ENCODE peak calls at places on chromosomes 12 and 14, in ten cellular contexts. H, N, T, R, J, E, U, L, V and C are unnamed samples.

GRCh38 chr14:72590577-72590976 is 303.3 kb downstream of the DPF3 start:
- DNase-seq in H (no peak), N (no peak), T (no peak), R (no peak), J (no peak), E (no peak), U (no peak), L (no peak), V (no peak), C (no peak)

GRCh38 chr14:100680439-100681051 is 46.1 kb upstream of the DLK1 start:
- DNase-seq in H (no peak), N (no peak), T (no peak), R (no peak), J (no peak), E (no peak), U (no peak), L (no peak), V (no peak), C (no peak)

GRCh38 chr12:49084438-49084837 is 10.2 kb downstream of the DHH start:
- DNase-seq in H (no peak), N (no peak), T (no peak), R (no peak), J (no peak), E (no peak), U (no peak), L (no peak), V (no peak), C (no peak)

GRCh38 chr14:31068235-31068634 is 42.1 kb upstream of the STRN3 start:
- DNase-seq in H (no peak), N (no peak), T (no peak), R (no peak), J (no peak), E (no peak), U (no peak), L (no peak), V (no peak), C (no peak)

GRCh38 chr12:49636979-49637378 is 13.6 kb downstream of the PRPF40B start:
- DNase-seq in H (peak; percentile 68), N (peak; percentile 46), T (peak; percentile 54), R (peak; percentile 17), J (peak; percentile 45), E (peak; percentile 52), U (no peak), L (no peak), V (peak; percentile 83), C (peak; percentile 69)

GRCh38 chr14:35047961-35048513 is 2.0 kb downstream of the FAM177A1 start:
- DNase-seq in H (no peak), N (no peak), T (no peak), R (no peak), J (no peak), E (no peak), U (no peak), L (no peak), V (no peak), C (no peak)

GRCh38 chr14:94005324-94005723 is 8.2 kb downstream of the CCDC197 start:
- DNase-seq in H (no peak), N (no peak), T (no peak), R (no peak), J (no peak), E (no peak), U (no peak), L (no peak), V (no peak), C (no peak)

GRCh38 chr14:70573050-70573449 is 27.4 kb downstream of the MED6 start:
- DNase-seq in H (no peak), N (no peak), T (no peak), R (no peak), J (no peak), E (no peak), U (no peak), L (no peak), V (no peak), C (no peak)

GRCh38 chr12:117412465-117413190 is 51.2 kb upstream of the NOS1 start:
- DNase-seq in H (no peak), N (no peak), T (peak; percentile 44), R (no peak), J (no peak), E (no peak), U (no peak), L (no peak), V (no peak), C (no peak)

GRCh38 chr12:114918535-114919233 is 234.7 kb upstream of the TBX3 start:
- DNase-seq in H (no peak), N (no peak), T (no peak), R (no peak), J (no peak), E (peak; percentile 62), U (no peak), L (peak; percentile 74), V (no peak), C (no peak)

GRCh38 chr14:83163016-83163415 is 1629.4 kb upstream of the SEL1L start:
- DNase-seq in H (no peak), N (no peak), T (no peak), R (no peak), J (no peak), E (no peak), U (no peak), L (no peak), V (no peak), C (no peak)

GRCh38 chr12:47767197-47767724 is 5.8 kb upstream of the SLC48A1 start:
- DNase-seq in H (peak; percentile 67), N (peak; percentile 51), T (peak; percentile 59), R (peak; percentile 46), J (peak; percentile 56), E (peak; percentile 82), U (peak; percentile 67), L (no peak), V (no peak), C (no peak)

GRCh38 chr12:9851927-9852326 is 17.2 kb downstream of the CLEC2B start:
- DNase-seq in H (no peak), N (no peak), T (no peak), R (no peak), J (no peak), E (no peak), U (no peak), L (no peak), V (no peak), C (no peak)

GRCh38 chr14:54776361-54777001 is 126.1 kb downstream of the GCH1 start:
- DNase-seq in H (no peak), N (no peak), T (no peak), R (no peak), J (peak; percentile 8), E (peak; percentile 48), U (peak; percentile 61), L (no peak), V (no peak), C (peak; percentile 19)

GRCh38 chr12:49863946-49864816 is 21.3 kb upstream of the BCDIN3D start:
- DNase-seq in H (no peak), N (no peak), T (no peak), R (no peak), J (no peak), E (no peak), U (no peak), L (no peak), V (no peak), C (no peak)

GRCh38 chr12:62268956-62269355 is 8.8 kb downstream of the USP15 start:
- DNase-seq in H (no peak), N (no peak), T (no peak), R (no peak), J (no peak), E (no peak), U (no peak), L (no peak), V (no peak), C (no peak)

GRCh38 chr14:28744126-28744525 is 22.5 kb upstream of the FOXG1 start:
- DNase-seq in H (no peak), N (no peak), T (no peak), R (no peak), J (no peak), E (no peak), U (no peak), L (no peak), V (no peak), C (no peak)

GRCh38 chr14:63725786-63726185 is 2.1 kb downstream of the SGPP1 start:
- DNase-seq in H (no peak), N (no peak), T (no peak), R (no peak), J (no peak), E (no peak), U (no peak), L (no peak), V (peak; percentile 14), C (no peak)

GRCh38 chr14:29629839-29630238 is 297.8 kb downstream of the PRKD1 start:
- DNase-seq in H (no peak), N (no peak), T (no peak), R (no peak), J (no peak), E (no peak), U (no peak), L (no peak), V (no peak), C (no peak)

GRCh38 chr12:41333988-41334387 is 145.9 kb downstream of the PDZRN4 start:
- DNase-seq in H (no peak), N (no peak), T (no peak), R (no peak), J (no peak), E (no peak), U (no peak), L (no peak), V (no peak), C (no peak)

GRCh38 chr14:55136868-55137785 is 8.1 kb downstream of the LGALS3 start:
- DNase-seq in H (no peak), N (no peak), T (peak; percentile 58), R (no peak), J (no peak), E (peak; percentile 41), U (no peak), L (peak; percentile 56), V (no peak), C (no peak)

GRCh38 chr12:122096591-122097149 is 18.1 kb downstream of the MLXIP start:
- DNase-seq in H (no peak), N (no peak), T (no peak), R (no peak), J (no peak), E (peak; percentile 17), U (no peak), L (no peak), V (no peak), C (no peak)

GRCh38 chr12:58819945-58820344 is 100.4 kb downstream of the LRIG3 start:
- DNase-seq in H (no peak), N (no peak), T (no peak), R (no peak), J (no peak), E (no peak), U (no peak), L (no peak), V (no peak), C (no peak)

GRCh38 chr14:90512332-90512951 is 115.6 kb downstream of the CALM1 start:
- DNase-seq in H (no peak), N (no peak), T (peak; percentile 56), R (no peak), J (no peak), E (peak; percentile 66), U (no peak), L (no peak), V (no peak), C (no peak)

GRCh38 chr12:50597200-50598195 is 92.7 kb downstream of the DIP2B start:
- DNase-seq in H (no peak), N (peak; percentile 18), T (no peak), R (peak; percentile 6), J (peak; percentile 5), E (no peak), U (peak; percentile 12), L (no peak), V (peak; percentile 39), C (peak; percentile 38)

GRCh38 chr14:75401356-75401755 is 26.5 kb upstream of the JDP2 start:
- DNase-seq in H (no peak), N (no peak), T (peak; percentile 28), R (no peak), J (no peak), E (peak; percentile 57), U (no peak), L (no peak), V (no peak), C (no peak)

GRCh38 chr12:112937741-112938719 is at the start of gene OAS3:
- DNase-seq in H (peak; percentile 26), N (peak; percentile 45), T (peak; percentile 78), R (peak; percentile 62), J (peak; percentile 67), E (peak; percentile 90), U (peak; percentile 38), L (peak; percentile 28), V (peak; percentile 32), C (peak; percentile 48)

GRCh38 chr12:117141097-117141898 is 42.1 kb upstream of the TESC start:
- DNase-seq in H (no peak), N (no peak), T (no peak), R (no peak), J (no peak), E (no peak), U (no peak), L (no peak), V (peak; percentile 65), C (no peak)